ENCODE peak calls at places on chromosomes 12 and 14, in four cellular contexts. I is CD8-positive, alpha-beta T cell; F is cardiac muscle cell; Y is CD4-positive, alpha-beta memory T cell. E is an unnamed sample.

GRCh38 chr14:95313707-95314106 is 6.0 kb downstream of the CLMN start:
- DNase-seq in I (no peak), Y (no peak), F (no peak), E (peak)

GRCh38 chr14:62213516-62213915 is 451.3 kb downstream of the SNAPC1 start:
- DNase-seq in I (no peak), Y (no peak), F (peak), E (peak)

GRCh38 chr12:130029151-130029550 is 125.3 kb upstream of the TMEM132D start:
- DNase-seq in I (no peak), Y (no peak), F (no peak), E (no peak)

GRCh38 chr14:97113339-97113738 is 316.2 kb downstream of the VRK1 start:
- DNase-seq in Y (no peak), F (no peak), I (no peak), E (no peak)

GRCh38 chr12:4089147-4089606 is 184.4 kb upstream of the CCND2 start:
- DNase-seq in F (no peak), I (no peak), Y (no peak), E (no peak)

GRCh38 chr12:118332511-118332910 is 40.2 kb downstream of the TAOK3 start:
- DNase-seq in Y (no peak), I (no peak), F (no peak), E (no peak)

GRCh38 chr12:84492381-84492883 is 420.2 kb downstream of the SLC6A15 start:
- DNase-seq in F (no peak), Y (no peak), I (no peak), E (no peak)

GRCh38 chr14:54564071-54564798 is 2.7 kb upstream of the SAMD4A start:
- DNase-seq in Y (peak), F (peak), I (no peak), E (no peak)

GRCh38 chr12:569803-570236 is 93.4 kb downstream of the NINJ2 start:
- DNase-seq in F (peak), I (peak), Y (peak), E (peak)

GRCh38 chr14:28952707-28953106 is 186.1 kb downstream of the FOXG1 start:
- DNase-seq in F (no peak), I (no peak), Y (no peak), E (no peak)

GRCh38 chr14:80426686-80427085 is 215.4 kb upstream of the DIO2 start:
- DNase-seq in Y (no peak), I (no peak), F (no peak), E (no peak)

GRCh38 chr12:69556383-69556782 is 28.9 kb upstream of the CCT2 start:
- DNase-seq in I (no peak), F (no peak), Y (no peak), E (peak)

GRCh38 chr12:110001596-110001995 is 2.4 kb downstream of the ANKRD13A start:
- DNase-seq in Y (no peak), I (no peak), F (no peak), E (peak)

GRCh38 chr14:103091041-103091882 is 3.3 kb upstream of the EXOC3L4 start:
- DNase-seq in Y (peak), F (peak), I (peak), E (no peak)

GRCh38 chr12:53999596-54000104 is 311 bp upstream of the HOXC9 start:
- DNase-seq in Y (no peak), F (no peak), I (no peak), E (peak)

GRCh38 chr14:97709552-97709951 is 912.4 kb downstream of the VRK1 start:
- DNase-seq in F (no peak), Y (peak), I (no peak), E (no peak)

GRCh38 chr12:100401660-100402059 is 44.8 kb downstream of the SLC17A8 start:
- DNase-seq in F (no peak), I (no peak), Y (no peak), E (peak)

GRCh38 chr14:61512508-61512907 is 182.8 kb upstream of the HIF1A start:
- DNase-seq in Y (no peak), F (no peak), I (no peak), E (no peak)

GRCh38 chr14:67373347-67373746 is 13.2 kb downstream of the EIF2S1 start:
- DNase-seq in Y (no peak), F (no peak), I (no peak), E (no peak)

GRCh38 chr12:124500232-124501079 is 67.0 kb downstream of the NCOR2 start:
- DNase-seq in Y (no peak), I (no peak), F (peak), E (no peak)

GRCh38 chr12:124804011-124804621 is 59.5 kb downstream of the SCARB1 start:
- DNase-seq in Y (no peak), F (no peak), I (no peak), E (peak)

GRCh38 chr12:76697849-76698248 is 66.1 kb upstream of the ZDHHC17 start:
- DNase-seq in I (no peak), Y (no peak), F (no peak), E (no peak)

GRCh38 chr12:66403746-66404145 is 101.5 kb downstream of the HELB start:
- DNase-seq in F (no peak), I (no peak), Y (no peak), E (peak)

GRCh38 chr14:22438742-22439141 is 150.3 kb downstream of the DAD1 start:
- DNase-seq in Y (no peak), I (no peak), F (no peak), E (no peak)

GRCh38 chr12:132986885-132987225 is 688 bp downstream of the ZNF26 start:
- DNase-seq in Y (no peak), F (no peak), I (no peak), E (no peak)

DNA sequence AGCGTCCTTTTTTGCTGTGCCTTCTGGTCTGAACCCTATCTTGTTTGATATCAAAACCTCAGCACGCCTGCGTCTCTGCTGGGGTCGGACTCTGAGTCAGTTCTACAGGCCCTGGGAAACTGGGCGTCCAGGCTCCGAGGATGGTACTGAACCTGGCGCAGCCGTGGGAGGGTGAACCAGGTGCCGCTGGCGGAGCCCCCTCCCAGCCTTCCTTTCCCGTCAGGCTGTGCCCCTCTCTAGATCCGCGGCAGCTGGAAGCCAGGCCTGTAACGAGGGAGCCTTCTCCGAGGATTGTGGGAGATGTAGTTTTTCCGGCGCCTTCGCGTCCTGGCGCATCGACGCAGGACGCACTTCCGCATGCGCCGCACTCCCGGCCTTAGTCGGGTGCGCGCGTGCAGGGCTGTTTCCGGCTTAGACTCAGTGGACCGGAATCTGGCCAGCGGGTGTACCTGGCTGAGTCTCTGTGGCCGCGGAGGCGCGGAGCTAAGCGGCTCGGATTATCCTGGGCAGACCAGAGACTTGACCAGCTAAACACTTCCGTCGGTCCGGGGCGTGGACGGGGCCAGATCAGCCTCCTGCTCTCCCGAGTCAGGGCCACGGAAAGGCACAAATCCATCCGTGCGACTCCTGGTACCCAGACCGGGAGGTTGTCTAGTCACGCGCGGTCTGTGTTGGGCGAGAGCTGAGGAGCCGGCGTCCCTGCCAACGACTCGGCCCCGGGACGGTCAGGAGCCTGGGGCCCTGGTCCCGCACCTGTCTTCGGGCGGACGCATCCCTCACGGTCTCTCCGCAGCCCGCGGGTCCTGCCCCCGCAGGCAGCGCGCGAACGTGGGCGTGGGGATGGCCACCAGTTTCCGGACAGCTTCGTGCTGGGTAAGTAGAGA is at the start of gene ZNF26:
- DNase-seq in F (peak), Y (peak), I (peak), E (peak)
- H3K4me3 ChIP-seq in F (peak), Y (peak), I (peak), E (peak)

DNA sequence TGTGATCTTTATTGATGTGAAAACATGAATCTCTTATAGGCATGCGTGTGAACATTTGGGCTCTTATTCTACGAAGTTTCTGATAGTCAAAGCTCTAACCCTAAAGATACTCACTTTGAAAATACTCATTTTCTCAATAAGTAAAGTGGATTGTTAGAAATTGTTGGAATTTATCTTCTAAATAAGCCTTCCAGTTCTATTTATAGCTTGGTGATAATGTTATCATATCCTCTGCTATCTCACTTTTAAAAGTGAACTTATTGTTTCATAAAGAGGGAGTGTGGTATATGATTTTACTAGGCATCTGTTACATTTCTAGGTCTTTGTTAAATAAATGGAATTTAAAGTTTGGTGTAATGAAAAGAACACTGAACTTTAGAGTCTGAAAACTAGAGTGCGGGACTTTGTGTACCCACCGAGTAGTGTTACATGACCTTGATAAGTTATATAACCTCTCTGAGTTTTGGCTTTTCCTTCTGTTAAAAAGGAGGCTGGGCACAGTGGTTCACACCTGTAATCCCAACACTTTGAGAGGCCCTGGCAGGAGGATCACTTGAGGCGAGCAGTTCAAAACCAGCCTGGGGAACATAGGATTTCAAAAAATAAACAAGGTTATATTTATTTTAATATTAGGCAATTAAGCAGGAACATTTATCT is 13.6 kb downstream of the USP15 start:
- DNase-seq in Y (no peak), F (no peak), I (no peak), E (no peak)
- H3K4me3 ChIP-seq in Y (no peak), F (no peak), I (no peak), E (no peak)

GRCh38 chr12:119417440-119417839 is 82.9 kb downstream of the CCDC60 start:
- DNase-seq in F (no peak), I (no peak), Y (no peak), E (no peak)

GRCh38 chr12:119409043-119409442 is 74.5 kb downstream of the CCDC60 start:
- DNase-seq in Y (no peak), F (no peak), I (no peak), E (no peak)

GRCh38 chr12:119415714-119416113 is 81.2 kb downstream of the CCDC60 start:
- DNase-seq in I (no peak), Y (no peak), F (no peak), E (no peak)

GRCh38 chr12:119410396-119410795 is 75.9 kb downstream of the CCDC60 start:
- DNase-seq in I (no peak), Y (no peak), F (peak), E (no peak)

DNA sequence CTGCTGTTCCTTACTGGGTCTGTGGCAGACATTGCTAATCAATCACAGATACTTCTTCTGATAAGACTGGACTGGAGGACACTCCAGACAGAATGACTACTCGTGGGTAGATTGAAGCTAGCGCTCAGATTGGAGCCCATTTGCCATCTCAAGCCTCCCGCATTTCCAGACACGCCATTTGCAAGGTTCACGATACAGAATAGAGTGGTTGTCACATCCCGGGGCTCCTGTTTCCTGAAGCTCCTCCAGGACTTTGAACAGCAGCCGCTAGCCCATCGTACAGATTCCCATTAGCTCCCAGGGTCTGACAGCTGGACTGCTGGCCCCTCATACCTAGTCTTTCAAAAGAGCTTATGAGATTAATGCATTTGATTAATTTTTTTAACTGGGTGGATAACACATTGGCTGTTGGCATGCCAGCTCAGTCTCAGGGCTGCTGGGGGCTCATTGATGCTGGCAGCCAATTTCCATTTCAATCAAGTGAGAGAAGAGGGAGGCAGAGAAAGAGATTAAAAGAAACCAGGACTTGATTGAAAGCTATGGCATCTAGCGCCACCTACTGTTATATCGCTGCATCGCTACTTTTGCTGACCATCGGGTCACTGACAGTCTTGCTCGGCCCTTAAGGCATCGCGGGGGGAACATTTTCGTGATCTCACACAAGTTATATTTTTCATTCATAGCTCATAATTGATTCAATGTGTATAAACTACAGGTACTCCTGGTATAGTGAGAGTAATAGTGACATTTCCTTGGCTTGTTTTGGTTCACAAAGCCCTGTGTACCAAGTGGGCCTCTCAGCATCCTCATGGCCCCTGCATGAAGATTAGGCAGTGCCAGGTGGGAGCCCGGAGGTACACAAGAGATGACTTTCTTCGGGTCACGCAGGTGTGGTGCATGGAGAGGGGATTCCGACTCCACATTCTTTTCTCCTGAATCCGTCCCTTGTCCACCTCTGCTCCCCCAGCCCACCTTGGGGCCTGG is 78.6 kb downstream of the CCDC60 start:
- DNase-seq in F (peak), I (no peak), Y (no peak), E (peak)
- H3K4me3 ChIP-seq in F (no peak), I (no peak), Y (no peak), E (no peak)

DNA sequence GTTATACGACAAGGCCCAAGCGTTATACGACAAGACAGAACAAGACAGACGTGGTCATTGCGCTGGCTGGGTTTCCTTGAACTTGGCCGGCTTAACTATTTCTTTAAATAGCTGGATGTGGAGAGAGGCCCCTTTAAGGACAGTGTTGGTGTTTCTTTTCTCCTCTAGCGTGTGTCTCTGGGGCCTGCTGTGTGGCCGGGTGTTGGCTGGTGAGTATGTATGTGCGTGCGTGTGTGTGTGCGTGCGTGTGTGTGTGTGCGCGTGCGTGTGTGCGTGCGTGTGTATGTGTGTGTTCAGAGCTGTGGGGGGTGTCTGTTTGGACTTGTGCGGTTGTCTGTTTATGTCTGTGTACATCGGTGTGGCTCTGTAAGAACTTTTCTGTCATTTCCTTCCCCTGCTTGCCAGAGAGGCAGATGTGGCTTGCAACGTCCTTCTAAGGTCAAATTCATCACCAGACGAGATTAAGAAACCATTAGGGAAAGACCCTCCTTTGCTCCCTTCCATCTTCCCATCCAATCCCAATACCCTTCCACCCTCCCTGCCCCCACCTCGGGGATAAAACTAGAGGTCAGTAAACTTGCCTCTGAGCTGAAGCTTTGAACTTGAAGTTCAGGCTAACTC is 78.6 kb upstream of the TBX3 start:
- DNase-seq in Y (no peak), F (no peak), I (no peak), E (no peak)
- H3K4me3 ChIP-seq in Y (no peak), F (no peak), I (no peak), E (no peak)

GRCh38 chr14:74403619-74404417 is 22.2 kb downstream of the SYNDIG1L start:
- DNase-seq in I (no peak), Y (no peak), F (no peak), E (no peak)

GRCh38 chr14:74401504-74402241 is 24.3 kb downstream of the SYNDIG1L start:
- DNase-seq in Y (peak), F (peak), I (peak), E (no peak)

GRCh38 chr14:74400919-74401503 is 25.0 kb downstream of the SYNDIG1L start:
- DNase-seq in F (no peak), Y (no peak), I (no peak), E (no peak)

GRCh38 chr14:74402264-74403251 is 23.5 kb downstream of the SYNDIG1L start:
- DNase-seq in Y (no peak), I (no peak), F (peak), E (no peak)

GRCh38 chr14:74400328-74400727 is 25.7 kb downstream of the SYNDIG1L start:
- DNase-seq in F (peak), Y (no peak), I (no peak), E (no peak)
- H3K4me3 ChIP-seq in F (no peak), Y (no peak), I (no peak), E (no peak)

GRCh38 chr12:18259906-18260682 is 1.2 kb upstream of the PIK3C2G start:
- DNase-seq in Y (no peak), F (no peak), I (no peak), E (no peak)

GRCh38 chr12:18261906-18262305 is 588 bp downstream of the PIK3C2G start:
- DNase-seq in Y (no peak), F (no peak), I (no peak), E (no peak)

GRCh38 chr12:18258929-18259328 is 2.4 kb upstream of the PIK3C2G start:
- DNase-seq in I (no peak), F (no peak), Y (no peak), E (no peak)

GRCh38 chr12:18262514-18262913 is 1.2 kb downstream of the PIK3C2G start:
- DNase-seq in F (no peak), Y (no peak), I (no peak), E (no peak)

DNA sequence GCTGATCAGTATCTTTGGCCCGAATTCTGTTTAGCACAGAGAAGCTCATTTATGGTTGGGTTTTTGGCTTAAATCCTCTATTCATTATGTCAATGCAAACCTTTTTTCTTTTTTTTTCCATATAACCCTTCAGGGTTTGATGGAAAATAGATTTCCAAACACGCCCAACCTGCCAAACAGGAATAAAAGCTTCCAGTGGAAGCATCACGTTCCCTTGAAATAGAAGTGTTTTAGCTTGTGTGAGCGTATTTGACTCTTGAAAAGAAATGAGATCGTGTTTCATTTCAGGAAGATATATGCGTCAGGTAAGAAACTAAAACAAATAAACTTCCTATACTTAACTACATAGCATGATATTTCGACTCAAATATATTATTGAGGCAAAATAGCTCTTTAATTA is at the start of gene PIK3C2G:
- DNase-seq in F (no peak), I (no peak), Y (no peak), E (no peak)
- H3K4me3 ChIP-seq in F (no peak), I (no peak), Y (no peak), E (no peak)

GRCh38 chr14:105380656-105381210 is 17.6 kb upstream of the TEX22 start:
- DNase-seq in F (no peak), Y (no peak), I (no peak), E (no peak)

GRCh38 chr14:105377555-105378182 is 20.7 kb upstream of the TEX22 start:
- DNase-seq in F (no peak), I (no peak), Y (no peak), E (no peak)

GRCh38 chr14:105379946-105380345 is 18.4 kb upstream of the TEX22 start:
- DNase-seq in F (no peak), I (no peak), Y (no peak), E (no peak)

GRCh38 chr14:105378199-105378598 is 20.1 kb upstream of the TEX22 start:
- DNase-seq in I (no peak), Y (no peak), F (no peak), E (no peak)

GRCh38 chr14:105378873-105379685 is 19.3 kb upstream of the TEX22 start:
- DNase-seq in F (no peak), Y (no peak), I (no peak), E (no peak)
- H3K4me3 ChIP-seq in F (no peak), Y (no peak), I (no peak), E (no peak)